ENCODE peak calls at places on chromosomes 12 and 14, in six cellular contexts. H, W, T, V, A and P are unnamed samples.

GRCh38 chr14:68363841-68364711 is 428.8 kb downstream of the ZFP36L1 start:
- DNase-seq in H (peak; percentile 85), W (peak; percentile 81), T (peak; percentile 56), V (peak; percentile 95), A (no peak), P (peak; percentile 59)

GRCh38 chr14:39247256-39247655 is 13.5 kb downstream of the MIA2 start:
- DNase-seq in H (peak; percentile 92), W (peak; percentile 89), T (no peak), V (no peak), A (no peak), P (no peak)

GRCh38 chr14:61063461-61063860 is 82.4 kb downstream of the SLC38A6 start:
- DNase-seq in H (no peak), W (no peak), T (no peak), V (no peak), A (no peak), P (no peak)

GRCh38 chr12:53925006-53925405 is 13.6 kb upstream of the HOXC13 start:
- DNase-seq in H (no peak), W (no peak), T (no peak), V (no peak), A (no peak), P (no peak)

GRCh38 chr12:90951418-90952110 is 3.4 kb downstream of the CCER1 start:
- DNase-seq in H (no peak), W (no peak), T (no peak), V (no peak), A (no peak), P (no peak)

GRCh38 chr14:31084385-31084784 is 58.2 kb upstream of the STRN3 start:
- DNase-seq in H (no peak), W (no peak), T (no peak), V (peak; percentile 29), A (no peak), P (no peak)

GRCh38 chr12:107761502-107761904 is 566 bp upstream of the PRDM4 start:
- DNase-seq in H (no peak), W (no peak), T (peak; percentile 23), V (peak; percentile 49), A (no peak), P (peak; percentile 15)

GRCh38 chr14:68792022-68792829 is 641 bp downstream of the ZFP36L1 start:
- DNase-seq in H (no peak), W (no peak), T (no peak), V (peak; percentile 35), A (no peak), P (peak; percentile 40)

GRCh38 chr14:36847366-36847765 is 185.7 kb downstream of the PAX9 start:
- DNase-seq in H (no peak), W (no peak), T (no peak), V (no peak), A (no peak), P (no peak)

GRCh38 chr14:41570415-41571155 is 36.1 kb upstream of the LRFN5 start:
- DNase-seq in H (no peak), W (no peak), T (no peak), V (no peak), A (no peak), P (no peak)

GRCh38 chr12:30754383-30754749 is 385 bp downstream of the CAPRIN2 start:
- DNase-seq in H (no peak), W (peak; percentile 5), T (no peak), V (no peak), A (no peak), P (no peak)

GRCh38 chr14:103867523-103867953 is 20.2 kb upstream of the PPP1R13B start:
- DNase-seq in H (no peak), W (no peak), T (no peak), V (no peak), A (no peak), P (peak; percentile 45)

GRCh38 chr14:80434574-80435321 is 223.4 kb upstream of the DIO2 start:
- DNase-seq in H (peak; percentile 36), W (no peak), T (peak; percentile 7), V (no peak), A (no peak), P (no peak)

GRCh38 chr14:106528717-106529116 is 1002.3 kb downstream of the TMEM121 start:
- DNase-seq in H (no peak), W (no peak), T (no peak), V (no peak), A (no peak), P (no peak)

GRCh38 chr12:115752913-115753726 is 524.4 kb downstream of the MED13L start:
- DNase-seq in H (peak; percentile 66), W (peak; percentile 50), T (peak; percentile 83), V (peak; percentile 76), A (peak; percentile 12), P (peak; percentile 62)

GRCh38 chr12:13383379-13383778 is 186.9 kb downstream of the EMP1 start:
- DNase-seq in H (no peak), W (no peak), T (peak; percentile 70), V (no peak), A (no peak), P (no peak)

GRCh38 chr12:26434299-26434915 is 239.0 kb downstream of the SSPN start:
- DNase-seq in H (peak; percentile 46), W (peak; percentile 26), T (peak; percentile 48), V (peak; percentile 71), A (no peak), P (peak; percentile 79)

GRCh38 chr12:7439579-7440505 is 4.1 kb downstream of the CD163L1 start:
- DNase-seq in H (peak; percentile 68), W (peak; percentile 45), T (peak; percentile 71), V (peak; percentile 79), A (no peak), P (peak; percentile 87)

GRCh38 chr14:30357791-30358190 is 201.2 kb upstream of the G2E3 start:
- DNase-seq in H (no peak), W (no peak), T (no peak), V (no peak), A (no peak), P (no peak)

GRCh38 chr12:16670456-16671050 is 64.6 kb upstream of the LMO3 start:
- DNase-seq in H (peak; percentile 62), W (peak; percentile 47), T (no peak), V (no peak), A (no peak), P (no peak)

GRCh38 chr14:58574623-58575022 is 63.1 kb upstream of the DACT1 start:
- DNase-seq in H (no peak), W (no peak), T (no peak), V (no peak), A (no peak), P (no peak)

GRCh38 chr14:65528069-65528468 is 115.5 kb downstream of the FUT8 start:
- DNase-seq in H (no peak), W (no peak), T (no peak), V (no peak), A (no peak), P (no peak)

GRCh38 chr14:41925409-41925808 is 318.7 kb downstream of the LRFN5 start:
- DNase-seq in H (peak; percentile 2), W (no peak), T (peak; percentile 39), V (peak; percentile 48), A (no peak), P (peak; percentile 80)

GRCh38 chr14:100297320-100298300 is 8.6 kb downstream of the SLC25A29 start:
- DNase-seq in H (peak; percentile 83), W (peak; percentile 77), T (peak; percentile 36), V (no peak), A (peak; percentile 35), P (no peak)

GRCh38 chr14:75494898-75495297 is 27.4 kb upstream of the BATF start:
- DNase-seq in H (no peak), W (no peak), T (no peak), V (no peak), A (no peak), P (no peak)

GRCh38 chr12:77493311-77493710 is 337.4 kb upstream of the NAV3 start:
- DNase-seq in H (peak; percentile 3), W (no peak), T (no peak), V (no peak), A (no peak), P (no peak)

GRCh38 chr12:103697912-103698751 is 111.1 kb downstream of the STAB2 start:
- DNase-seq in H (no peak), W (no peak), T (no peak), V (no peak), A (no peak), P (no peak)

GRCh38 chr14:30656190-30656632 is 34.1 kb downstream of the SCFD1 start:
- DNase-seq in H (peak; percentile 11), W (peak; percentile 7), T (peak; percentile 39), V (peak; percentile 51), A (peak; percentile 4), P (peak; percentile 52)

GRCh38 chr14:103501041-103501870 is 21.4 kb downstream of the CKB start:
- DNase-seq in H (no peak), W (no peak), T (no peak), V (no peak), A (no peak), P (no peak)

GRCh38 chr12:80813820-80814219 is 97.1 kb downstream of the MYF5 start:
- DNase-seq in H (no peak), W (no peak), T (no peak), V (no peak), A (peak; percentile 23), P (no peak)

GRCh38 chr14:64292197-64292596 is 2.0 kb downstream of the ESR2 start:
- DNase-seq in H (no peak), W (no peak), T (no peak), V (no peak), A (no peak), P (no peak)

GRCh38 chr12:87967871-87968270 is 61.3 kb downstream of the C12orf50 start:
- DNase-seq in H (no peak), W (no peak), T (peak; percentile 14), V (no peak), A (no peak), P (peak; percentile 74)

GRCh38 chr12:131698286-131698685 is 12.6 kb upstream of the SFSWAP start:
- DNase-seq in H (no peak), W (no peak), T (no peak), V (no peak), A (no peak), P (no peak)

GRCh38 chr14:64612021-64612380 is 62.2 kb downstream of the PPP1R36 start:
- DNase-seq in H (peak; percentile 93), W (peak; percentile 91), T (no peak), V (no peak), A (no peak), P (no peak)

GRCh38 chr12:4653257-4653656 is 4.3 kb downstream of the NDUFA9 start:
- DNase-seq in H (no peak), W (no peak), T (no peak), V (peak; percentile 11), A (no peak), P (no peak)

GRCh38 chr12:110606253-110606611 is 7.7 kb upstream of the TCTN1 start:
- DNase-seq in H (no peak), W (no peak), T (no peak), V (no peak), A (no peak), P (no peak)
- H3K4me3 ChIP-seq in H (no peak overlapping the region), W (no peak overlapping the region), T (no peak overlapping the region), V (no peak overlapping the region), A (peak overlapping the region; percentile 63), P (no peak overlapping the region)

GRCh38 chr12:72271741-72272661 is at the start of gene TRHDE:
- DNase-seq in H (peak; percentile 79), W (peak; percentile 64), T (peak; percentile 71), V (peak; percentile 83), A (no peak), P (peak; percentile 84)
- TF ChIP-seq EZH2 in H (no peak), W (no peak), T (peak; percentile 21), V (no peak), A (no peak), P (no peak)

GRCh38 chr14:33686856-33687255 is 264.0 kb downstream of the EGLN3 start:
- DNase-seq in H (peak; percentile 82), W (peak; percentile 73), T (no peak), V (no peak), A (no peak), P (no peak)
- H3K4me3 ChIP-seq in H (no peak overlapping the region), W (no peak overlapping the region), T (no peak overlapping the region), V (no peak overlapping the region), A (no peak overlapping the region), P (no peak overlapping the region)

GRCh38 chr14:88554458-88555286 is at the start of gene PTPN21:
- DNase-seq in H (peak; percentile 76), W (peak; percentile 47), T (peak; percentile 91), V (peak; percentile 90), A (no peak), P (peak; percentile 66)
- TF ChIP-seq EZH2 in H (no peak), W (no peak), T (no peak), V (no peak), A (no peak), P (no peak)